ENCODE peak calls at places on chromosomes 5 and 9, in six cellular contexts. Y is IMR-90, A is H9, F is mesenchymal stem cell, S is mesendoderm, Z is H1. U is an unnamed sample. For H3K4me1, the result is how much of the 10 kb centered on the place peaks cover.

GRCh38 chr9:135267410-135267809 is 179.9 kb downstream of the OLFM1 start:
- DNase-seq in Y (no peak), A (no peak), Z (no peak), S (no peak), F (no peak), U (no peak)

GRCh38 chr5:67246546-67246945 is 49.9 kb upstream of the CD180 start:
- DNase-seq in Y (no peak), F (no peak), A (no peak), S (no peak), Z (no peak), U (no peak)

GRCh38 chr5:74063346-74063745 is 437.4 kb downstream of the ARHGEF28 start:
- DNase-seq in A (no peak), Y (no peak), F (no peak), Z (no peak), S (no peak), U (no peak)

GRCh38 chr9:21060919-21061561 is 16.7 kb downstream of the IFNB1 start:
- DNase-seq in S (peak), Z (no peak), F (no peak), Y (peak), A (no peak), U (no peak)

GRCh38 chr9:115514454-115514853 is 396.5 kb upstream of the TNC start:
- DNase-seq in Y (no peak), F (no peak), Z (no peak), A (no peak), S (no peak), U (no peak)

GRCh38 chr5:179178016-179178575 is 117.9 kb downstream of the ZNF354C start:
- DNase-seq in S (no peak), Z (no peak), A (no peak), F (no peak), Y (no peak), U (no peak)

GRCh38 chr9:21326526-21327139 is 8.6 kb downstream of the KLHL9 start:
- DNase-seq in F (peak), A (no peak), Z (no peak), S (peak), Y (peak), U (peak)

GRCh38 chr9:134987906-134988700 is 70.4 kb upstream of the FCN1 start:
- DNase-seq in Z (no peak), S (no peak), A (no peak), Y (no peak), F (no peak), U (no peak)

GRCh38 chr9:105360344-105360743 is 87.5 kb upstream of the FSD1L start:
- DNase-seq in Y (no peak), Z (no peak), A (no peak), S (peak), F (no peak), U (no peak)

GRCh38 chr9:82996931-82997330 is 66.0 kb downstream of the RASEF start:
- DNase-seq in S (no peak), Z (no peak), F (no peak), A (no peak), Y (peak), U (no peak)

GRCh38 chr5:96335873-96336272 is 97.2 kb downstream of the PCSK1 start:
- DNase-seq in S (no peak), F (no peak), Y (peak), A (no peak), Z (no peak), U (no peak)

GRCh38 chr9:112034216-112034611 is 137.6 kb downstream of the UGCG start:
- DNase-seq in Y (no peak), F (peak), S (no peak), A (no peak), Z (no peak), U (no peak)

GRCh38 chr9:88897081-88897480 is 94.2 kb upstream of the S1PR3 start:
- DNase-seq in S (no peak), Z (no peak), F (no peak), Y (no peak), A (no peak), U (no peak)

GRCh38 chr9:88892729-88893128 is 98.5 kb upstream of the S1PR3 start:
- DNase-seq in Z (no peak), S (no peak), Y (no peak), F (no peak), A (no peak), U (no peak)

GRCh38 chr9:88898033-88898432 is 93.2 kb upstream of the S1PR3 start:
- DNase-seq in S (no peak), F (no peak), A (no peak), Y (no peak), Z (no peak), U (no peak)
- H3K4me1 ChIP-seq in S (under half), F (under half), A (under half), Y (under half), Z (under half), U (under half)

GRCh38 chr9:133937120-133937519 is 55.0 kb downstream of the VAV2 start:
- DNase-seq in S (no peak), F (no peak), A (no peak), Y (no peak), Z (no peak), U (no peak)
- H3K18ac ChIP-seq in S (no peak), F (no peak), A (no peak), Y (no peak), Z (no peak), U (no peak)

DNA sequence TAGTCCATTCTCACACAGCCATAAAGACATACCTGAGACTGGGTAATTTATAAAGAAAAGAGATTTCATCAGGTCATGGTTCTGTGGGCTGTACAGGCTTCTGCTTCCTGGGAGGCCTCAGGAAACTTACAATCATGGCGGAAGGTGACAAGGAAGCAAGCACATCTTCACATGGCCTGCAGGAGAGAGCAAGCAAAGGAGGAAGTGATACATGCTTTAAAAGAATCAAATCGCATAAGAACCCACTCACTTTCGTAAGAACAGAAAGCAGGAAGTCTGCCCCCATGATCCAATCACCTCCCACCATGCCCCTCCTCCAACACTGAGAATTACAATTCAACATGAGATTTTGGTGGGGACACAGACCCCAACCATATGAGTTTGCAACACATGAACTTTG is 5.1 kb upstream of the FBXO38 start:
- DNase-seq in S (no peak), Z (no peak), Y (no peak), A (no peak), F (no peak), U (no peak)
- H3K4ac ChIP-seq in S (no peak), Z (no peak), Y (no peak), A (no peak), F (no peak), U (no peak)

DNA sequence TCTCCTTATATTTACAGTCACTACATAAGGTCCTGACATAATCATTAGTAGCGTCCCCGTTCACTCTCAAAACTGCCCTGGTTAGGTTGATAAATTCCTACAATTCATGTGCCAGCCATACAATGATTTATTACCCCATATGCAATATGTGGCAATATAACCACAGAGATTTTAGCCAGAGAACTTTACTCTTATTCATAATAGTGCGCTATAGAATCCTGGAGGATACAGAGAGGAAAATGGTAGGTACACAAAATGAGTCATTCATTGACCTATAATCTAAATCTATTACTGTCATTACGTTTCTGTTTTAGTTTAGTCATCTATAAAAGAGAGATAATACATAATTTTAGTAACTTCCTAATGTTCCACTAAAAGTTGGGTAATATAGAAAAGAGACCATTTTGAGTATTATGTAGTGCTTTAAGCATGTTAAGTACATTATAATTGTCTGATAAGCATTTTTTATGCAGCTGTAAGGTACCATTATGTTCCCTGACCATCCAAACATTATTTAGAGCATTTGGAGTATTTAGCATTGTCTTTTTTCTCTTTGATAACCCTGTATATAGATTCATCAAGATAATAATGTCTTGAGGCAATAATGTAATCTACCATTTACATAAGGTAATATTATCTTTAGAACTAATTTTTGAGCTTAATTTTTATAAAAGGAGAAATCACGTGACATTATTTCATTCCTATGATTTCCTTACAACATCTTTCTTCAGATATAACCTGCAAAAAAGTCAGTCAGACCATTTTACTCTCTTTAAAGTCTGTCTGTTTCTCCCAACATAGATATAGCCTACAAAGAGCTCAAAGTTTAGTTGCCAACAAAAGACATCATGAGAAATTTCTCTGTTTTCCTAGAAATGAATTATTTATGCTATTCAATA is 655.5 kb upstream of the ZNF608 start:
- DNase-seq in A (no peak), S (no peak), Z (no peak), Y (no peak), F (peak), U (no peak)
- H3K4me1 ChIP-seq in A (under half), S (under half), Z (under half), Y (under half), F (under half), U (under half)

GRCh38 chr5:148458036-148458888 is 74.5 kb downstream of the FBXO38 start:
- DNase-seq in A (no peak), Z (no peak), Y (no peak), S (no peak), F (no peak), U (no peak)
- H3K18ac ChIP-seq in A (no peak), Z (no peak), Y (no peak), S (no peak), F (no peak), U (no peak)

GRCh38 chr9:88013051-88013450 is 38.7 kb upstream of the CDK20 start:
- DNase-seq in A (no peak), F (no peak), Z (no peak), S (peak), Y (no peak), U (no peak)

GRCh38 chr9:88007291-88007650 is 32.9 kb upstream of the CDK20 start:
- DNase-seq in Z (no peak), Y (no peak), F (no peak), S (peak), A (no peak), U (no peak)

GRCh38 chr9:88013607-88014006 is 39.3 kb upstream of the CDK20 start:
- DNase-seq in F (no peak), Y (no peak), S (no peak), Z (no peak), A (no peak), U (no peak)

GRCh38 chr9:88006511-88007290 is 32.4 kb upstream of the CDK20 start:
- DNase-seq in A (peak), Z (no peak), S (no peak), F (no peak), Y (no peak), U (no peak)

GRCh38 chr9:88011005-88011766 is 36.9 kb upstream of the CDK20 start:
- DNase-seq in S (peak), Z (no peak), F (peak), A (no peak), Y (peak), U (no peak)
- H3K4ac ChIP-seq in S (no peak), Z (peak), F (no peak), A (no peak), Y (no peak), U (no peak)

DNA sequence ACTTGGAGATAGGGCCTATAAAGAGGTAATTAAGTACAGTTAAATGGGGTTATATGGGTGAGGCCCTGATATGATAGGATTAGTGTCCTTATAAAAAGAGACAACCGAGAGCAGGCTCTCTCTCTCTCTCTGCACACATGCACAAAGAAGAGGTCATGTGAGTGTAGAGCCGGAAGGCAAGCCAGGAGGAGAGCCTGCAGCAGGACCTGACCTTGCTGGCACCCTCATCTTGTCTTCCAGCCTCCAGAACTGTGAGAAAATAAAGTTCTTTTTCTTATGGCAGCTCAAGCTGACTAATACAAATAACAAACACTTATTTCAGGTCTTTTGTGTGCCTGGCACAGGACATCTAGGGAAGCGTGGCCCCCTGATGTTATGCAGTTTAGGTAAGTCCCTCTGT is 62.1 kb downstream of the ARHGAP26 start:
- DNase-seq in Y (no peak), S (no peak), A (no peak), F (no peak), Z (no peak), U (no peak)
- H3K4me1 ChIP-seq in Y (under half), S (under half), A (under half), F (under half), Z (under half), U (under half)

GRCh38 chr5:139725073-139725830 is 70.4 kb upstream of the PSD2 start:
- DNase-seq in F (peak), Z (no peak), A (no peak), S (no peak), Y (peak), U (no peak)

GRCh38 chr5:139726248-139726647 is 69.4 kb upstream of the PSD2 start:
- DNase-seq in Z (no peak), S (no peak), Y (no peak), F (no peak), A (no peak), U (no peak)

GRCh38 chr5:139723986-139724587 is 71.5 kb upstream of the PSD2 start:
- DNase-seq in Y (no peak), A (no peak), F (no peak), S (no peak), Z (no peak), U (no peak)
- H3K18ac ChIP-seq in Y (no peak), A (no peak), F (peak), S (no peak), Z (no peak), U (no peak)